ENCODE peak calls at places on chromosomes 13 and 19, in eight cellular contexts. One of them, this sample, is unnamed.
A peak's percentile ranks its signal among the peaks of the same experiment; 100 is the strongest.

GRCh38 chr13:24071423-24072075 is 89.0 kb upstream of the SPATA13 start:
- DNase-seq in NCI-H1694: no peak
- DNase-seq in stimulated activated CD8-positive, alpha-beta memory T cell treated with anti-CD3 and anti-CD28 coated beads, Interleukin-2, amount 100 ng/mL, for 1 hour: no peak
- DNase-seq in activated T-cell treated with anti-CD3 and anti-CD28 coated beads for 1 hour: no peak
- DNase-seq in NCI-H460: no peak
- DNase-seq in body of pancreas: no peak
- DNase-seq in colonic mucosa: no peak
- DNase-seq in effector memory CD4-positive, alpha-beta T cell: no peak
- DNase-seq in this sample: no peak

GRCh38 chr19:13463296-13463695 is 43.0 kb downstream of the CACNA1A start:
- DNase-seq in stimulated activated CD8-positive, alpha-beta memory T cell treated with anti-CD3 and anti-CD28 coated beads, Interleukin-2, amount 100 ng/mL, for 1 hour: no peak
- DNase-seq in activated T-cell treated with anti-CD3 and anti-CD28 coated beads for 1 hour: no peak
- DNase-seq in body of pancreas: no peak
- DNase-seq in effector memory CD4-positive, alpha-beta T cell: no peak
- DNase-seq in NCI-H460: peak; percentile 8
- DNase-seq in colonic mucosa: no peak
- DNase-seq in NCI-H1694: no peak
- DNase-seq in this sample: no peak

GRCh38 chr13:57631607-57632275 is at the start of gene PCDH17:
- DNase-seq in NCI-H1694: no peak
- DNase-seq in stimulated activated CD8-positive, alpha-beta memory T cell treated with anti-CD3 and anti-CD28 coated beads, Interleukin-2, amount 100 ng/mL, for 1 hour: no peak
- DNase-seq in NCI-H460: no peak
- DNase-seq in colonic mucosa: no peak
- DNase-seq in body of pancreas: peak; percentile 54
- DNase-seq in activated T-cell treated with anti-CD3 and anti-CD28 coated beads for 1 hour: no peak
- DNase-seq in effector memory CD4-positive, alpha-beta T cell: no peak
- DNase-seq in this sample: no peak

GRCh38 chr19:43776285-43776684 is 4.5 kb downstream of the KCNN4 start:
- DNase-seq in colonic mucosa: no peak
- DNase-seq in effector memory CD4-positive, alpha-beta T cell: no peak
- DNase-seq in NCI-H460: no peak
- DNase-seq in activated T-cell treated with anti-CD3 and anti-CD28 coated beads for 1 hour: no peak
- DNase-seq in stimulated activated CD8-positive, alpha-beta memory T cell treated with anti-CD3 and anti-CD28 coated beads, Interleukin-2, amount 100 ng/mL, for 1 hour: no peak
- DNase-seq in NCI-H1694: no peak
- DNase-seq in body of pancreas: no peak
- DNase-seq in this sample: no peak

GRCh38 chr13:36997716-36998427 is 1.3 kb downstream of the ALG5 start:
- DNase-seq in stimulated activated CD8-positive, alpha-beta memory T cell treated with anti-CD3 and anti-CD28 coated beads, Interleukin-2, amount 100 ng/mL, for 1 hour: no peak
- DNase-seq in colonic mucosa: no peak
- DNase-seq in activated T-cell treated with anti-CD3 and anti-CD28 coated beads for 1 hour: no peak
- DNase-seq in effector memory CD4-positive, alpha-beta T cell: no peak
- DNase-seq in body of pancreas: no peak
- DNase-seq in NCI-H1694: no peak
- DNase-seq in NCI-H460: no peak
- DNase-seq in this sample: no peak

GRCh38 chr13:42048625-42049453 is at the start of gene DGKH:
- DNase-seq in stimulated activated CD8-positive, alpha-beta memory T cell treated with anti-CD3 and anti-CD28 coated beads, Interleukin-2, amount 100 ng/mL, for 1 hour: no peak
- DNase-seq in activated T-cell treated with anti-CD3 and anti-CD28 coated beads for 1 hour: peak; percentile 51
- DNase-seq in effector memory CD4-positive, alpha-beta T cell: peak; percentile 62
- DNase-seq in colonic mucosa: peak; percentile 92
- DNase-seq in NCI-H460: peak; percentile 36
- DNase-seq in body of pancreas: peak; percentile 83
- DNase-seq in NCI-H1694: peak; percentile 17
- DNase-seq in this sample: peak; percentile 83

GRCh38 chr13:93529961-93530360 is 303.4 kb downstream of the GPC6 start:
- DNase-seq in effector memory CD4-positive, alpha-beta T cell: no peak
- DNase-seq in stimulated activated CD8-positive, alpha-beta memory T cell treated with anti-CD3 and anti-CD28 coated beads, Interleukin-2, amount 100 ng/mL, for 1 hour: no peak
- DNase-seq in activated T-cell treated with anti-CD3 and anti-CD28 coated beads for 1 hour: no peak
- DNase-seq in colonic mucosa: no peak
- DNase-seq in NCI-H1694: no peak
- DNase-seq in body of pancreas: no peak
- DNase-seq in NCI-H460: no peak
- DNase-seq in this sample: no peak

GRCh38 chr13:23384111-23384510 is 49.4 kb downstream of the SACS start:
- DNase-seq in stimulated activated CD8-positive, alpha-beta memory T cell treated with anti-CD3 and anti-CD28 coated beads, Interleukin-2, amount 100 ng/mL, for 1 hour: no peak
- DNase-seq in effector memory CD4-positive, alpha-beta T cell: no peak
- DNase-seq in body of pancreas: no peak
- DNase-seq in NCI-H1694: no peak
- DNase-seq in activated T-cell treated with anti-CD3 and anti-CD28 coated beads for 1 hour: no peak
- DNase-seq in NCI-H460: no peak
- DNase-seq in colonic mucosa: no peak
- DNase-seq in this sample: no peak

GRCh38 chr13:46964789-46965527 is 68.1 kb upstream of the HTR2A start:
- DNase-seq in effector memory CD4-positive, alpha-beta T cell: no peak
- DNase-seq in NCI-H1694: no peak
- DNase-seq in body of pancreas: no peak
- DNase-seq in colonic mucosa: no peak
- DNase-seq in stimulated activated CD8-positive, alpha-beta memory T cell treated with anti-CD3 and anti-CD28 coated beads, Interleukin-2, amount 100 ng/mL, for 1 hour: no peak
- DNase-seq in NCI-H460: no peak
- DNase-seq in activated T-cell treated with anti-CD3 and anti-CD28 coated beads for 1 hour: no peak
- DNase-seq in this sample: no peak

GRCh38 chr13:106083620-106084350 is 451.7 kb downstream of the EFNB2 start:
- DNase-seq in NCI-H460: peak; percentile 2
- DNase-seq in activated T-cell treated with anti-CD3 and anti-CD28 coated beads for 1 hour: no peak
- DNase-seq in body of pancreas: peak; percentile 47
- DNase-seq in NCI-H1694: peak; percentile 2
- DNase-seq in stimulated activated CD8-positive, alpha-beta memory T cell treated with anti-CD3 and anti-CD28 coated beads, Interleukin-2, amount 100 ng/mL, for 1 hour: no peak
- DNase-seq in effector memory CD4-positive, alpha-beta T cell: no peak
- DNase-seq in colonic mucosa: peak; percentile 63
- DNase-seq in this sample: peak; percentile 18

GRCh38 chr19:16025108-16026101 is 50.9 kb upstream of the TPM4 start:
- DNase-seq in effector memory CD4-positive, alpha-beta T cell: no peak
- DNase-seq in stimulated activated CD8-positive, alpha-beta memory T cell treated with anti-CD3 and anti-CD28 coated beads, Interleukin-2, amount 100 ng/mL, for 1 hour: no peak
- DNase-seq in NCI-H1694: no peak
- DNase-seq in NCI-H460: peak; percentile 48
- DNase-seq in colonic mucosa: no peak
- DNase-seq in activated T-cell treated with anti-CD3 and anti-CD28 coated beads for 1 hour: no peak
- DNase-seq in body of pancreas: peak; percentile 33
- DNase-seq in this sample: no peak